ENCODE peak calls at places on chromosomes 13 and 19, in nine cellular contexts. M, S, Y, L, C, V, H, O and N are unnamed samples.

GRCh38 chr13:113122571-113123225 is at the start of gene F10:
- DNase-seq in C (peak), M (peak), V (no peak), S (no peak), L (peak), Y (no peak), H (peak), O (peak), N (peak)

GRCh38 chr19:6793411-6793810 is 20.9 kb downstream of the VAV1 start:
- DNase-seq in S (no peak), V (no peak), Y (no peak), L (no peak), H (no peak), O (no peak), M (no peak), C (no peak), N (no peak)

GRCh38 chr13:90868321-90868920 is 479.1 kb upstream of the MIR17HG start:
- DNase-seq in V (peak), C (no peak), S (peak), M (peak), L (peak), H (no peak), O (no peak), Y (peak), N (peak)

GRCh38 chr19:17091758-17092333 is 16.3 kb downstream of the MYO9B start:
- DNase-seq in O (peak), V (no peak), L (no peak), S (no peak), M (no peak), H (no peak), Y (no peak), C (peak), N (no peak)

GRCh38 chr13:72431981-72432617 is 295.3 kb downstream of the MZT1 start:
- DNase-seq in S (no peak), C (no peak), Y (no peak), V (no peak), L (no peak), H (no peak), O (no peak), M (no peak), N (no peak)

GRCh38 chr19:44814132-44814470 is 5.2 kb downstream of the BCAM start:
- DNase-seq in Y (no peak), O (no peak), H (no peak), S (no peak), V (no peak), L (no peak), M (no peak), C (no peak), N (no peak)

GRCh38 chr13:105276571-105276970 is 1258.9 kb downstream of the EFNB2 start:
- DNase-seq in H (no peak), M (no peak), V (no peak), O (no peak), C (no peak), L (no peak), Y (no peak), S (no peak), N (no peak)

GRCh38 chr13:48775804-48776203 is 122.1 kb downstream of the CYSLTR2 start:
- DNase-seq in H (peak), Y (peak), L (no peak), V (peak), O (no peak), C (no peak), S (peak), M (peak), N (peak)

GRCh38 chr13:36965767-36966166 is 33.4 kb downstream of the ALG5 start:
- DNase-seq in L (peak), H (peak), Y (peak), C (no peak), S (peak), O (no peak), M (peak), V (peak), N (peak)

GRCh38 chr19:13723206-13723605 is 41.1 kb upstream of the MRI1 start:
- DNase-seq in S (no peak), L (no peak), Y (peak), C (no peak), V (peak), O (no peak), M (peak), H (no peak), N (peak)

GRCh38 chr19:21850636-21851255 is 14.8 kb upstream of the ZNF43 start:
- DNase-seq in V (no peak), C (no peak), M (no peak), O (no peak), H (no peak), S (no peak), Y (no peak), L (no peak), N (no peak)

GRCh38 chr13:53137777-53138176 is 109.2 kb downstream of the OLFM4 start:
- DNase-seq in H (peak), O (no peak), S (no peak), V (peak), M (peak), Y (peak), L (no peak), C (no peak), N (peak)

GRCh38 chr13:44380404-44381165 is 7.0 kb downstream of the SERP2 start:
- DNase-seq in H (no peak), S (no peak), Y (peak), V (no peak), C (no peak), O (no peak), L (no peak), M (peak), N (no peak)

GRCh38 chr13:112722433-112723250 is 32.8 kb downstream of the ATP11A start:
- DNase-seq in S (peak), V (peak), C (no peak), H (no peak), Y (peak), M (peak), O (peak), L (peak), N (peak)

GRCh38 chr13:46903748-46904147 is 6.9 kb upstream of the HTR2A start:
- DNase-seq in V (peak), Y (peak), S (no peak), O (no peak), L (no peak), M (peak), H (no peak), C (no peak), N (peak)

GRCh38 chr13:46901721-46902120 is 4.9 kb upstream of the HTR2A start:
- DNase-seq in S (no peak), H (no peak), O (no peak), M (no peak), L (no peak), V (no peak), Y (no peak), C (no peak), N (no peak)

GRCh38 chr13:46894534-46894906 is 2.3 kb downstream of the HTR2A start:
- DNase-seq in C (no peak), O (no peak), S (peak), L (no peak), V (peak), M (peak), Y (no peak), H (no peak), N (no peak)

GRCh38 chr13:46896346-46897138 is at the start of gene HTR2A:
- DNase-seq in S (no peak), Y (no peak), O (peak), V (peak), L (no peak), M (peak), H (no peak), C (no peak), N (peak)

GRCh38 chr13:46899801-46900200 is 2.9 kb upstream of the HTR2A start:
- DNase-seq in V (no peak), L (no peak), M (no peak), O (no peak), Y (no peak), H (no peak), S (no peak), C (no peak), N (no peak)
- H3K4me3 ChIP-seq in V (no peak), L (no peak), M (no peak), O (no peak), Y (no peak), H (no peak), S (no peak), C (no peak), N (no peak)

GRCh38 chr19:54616840-54617560 is 13.3 kb upstream of the LILRB1 start:
- DNase-seq in C (no peak), H (no peak), S (no peak), V (no peak), M (no peak), Y (no peak), O (no peak), L (no peak), N (no peak)
- H3K4me3 ChIP-seq in C (peak), H (no peak), S (no peak), V (no peak), M (no peak), Y (no peak), O (peak), L (no peak), N (no peak)

DNA sequence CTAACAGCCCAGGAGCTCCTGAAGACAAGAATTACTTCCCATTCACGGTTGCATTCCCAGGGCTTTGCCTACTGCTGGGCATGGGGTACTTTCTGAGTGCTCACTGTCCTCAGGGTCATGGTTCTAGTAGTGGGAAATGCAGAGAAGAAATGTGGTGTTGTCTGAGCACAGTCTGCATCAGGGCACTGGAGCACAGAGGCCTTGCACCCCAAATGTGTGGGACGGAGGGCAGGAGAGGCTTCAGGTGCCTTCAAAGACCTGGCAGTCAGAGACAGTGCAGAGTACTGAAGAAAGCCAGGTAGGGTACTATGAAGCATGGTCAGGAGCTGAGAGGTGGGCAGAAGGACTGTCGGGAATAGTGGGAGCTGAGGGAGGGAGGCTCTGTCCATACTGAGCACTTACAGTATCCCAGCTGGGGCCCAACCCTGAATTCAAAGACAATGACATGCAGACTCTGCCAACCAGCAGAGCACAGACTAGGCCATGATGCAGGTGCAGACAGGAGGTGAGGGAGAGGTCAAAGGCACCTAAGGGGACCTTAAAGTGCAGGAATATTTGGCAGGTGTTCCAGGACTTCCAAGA is 144.4 kb downstream of the USP12 start:
- DNase-seq in V (no peak), L (no peak), O (no peak), Y (no peak), S (no peak), H (no peak), M (no peak), C (no peak), N (no peak)
- H3K4me3 ChIP-seq in V (no peak), L (no peak), O (no peak), Y (no peak), S (no peak), H (no peak), M (no peak), C (no peak), N (no peak)

GRCh38 chr13:111389621-111390521 is 69.4 kb downstream of the TEX29 start:
- DNase-seq in S (no peak), C (no peak), Y (no peak), M (no peak), V (no peak), L (no peak), O (no peak), H (no peak), N (no peak)

GRCh38 chr13:111388851-111389500 is 68.5 kb downstream of the TEX29 start:
- DNase-seq in Y (no peak), O (no peak), M (no peak), V (no peak), L (no peak), S (no peak), H (no peak), C (no peak), N (no peak)

GRCh38 chr13:111390522-111391270 is 70.3 kb downstream of the TEX29 start:
- DNase-seq in S (no peak), M (no peak), O (no peak), Y (no peak), H (no peak), V (no peak), L (no peak), C (no peak), N (no peak)

GRCh38 chr13:111387026-111387871 is 66.8 kb downstream of the TEX29 start:
- DNase-seq in V (no peak), C (no peak), Y (no peak), L (no peak), M (no peak), S (no peak), H (no peak), O (no peak), N (no peak)

DNA sequence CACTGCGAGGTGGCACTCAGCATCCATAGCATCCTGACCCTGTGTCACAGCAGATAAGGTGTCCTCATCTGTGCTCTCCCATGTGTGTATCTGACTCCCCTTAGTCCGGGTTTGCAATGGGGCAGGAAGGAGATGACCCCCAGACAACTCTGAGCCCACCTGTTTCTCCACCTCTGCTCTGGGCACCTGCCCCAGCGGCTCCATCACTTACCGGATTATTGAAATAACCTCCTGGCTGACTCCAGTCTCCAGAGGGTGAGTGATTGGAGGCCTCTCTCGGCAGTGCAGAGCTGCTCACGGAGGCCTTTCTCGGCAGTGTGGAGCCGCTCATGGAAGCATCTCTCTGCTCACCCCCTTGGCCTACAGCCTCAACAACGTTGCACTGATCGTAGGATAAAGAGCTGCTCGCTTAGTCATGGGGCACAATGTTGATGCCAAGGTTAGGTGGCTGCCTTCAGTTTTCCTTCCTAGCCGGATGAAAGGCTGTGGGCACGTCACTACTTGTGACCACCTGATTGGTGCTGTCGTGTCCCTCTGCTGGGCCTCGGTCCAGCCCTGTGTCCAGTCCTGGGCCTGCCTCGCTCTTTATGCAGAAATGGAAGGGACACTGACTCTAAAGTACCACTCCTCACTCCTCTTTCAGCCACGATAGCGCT is 67.6 kb downstream of the TEX29 start:
- DNase-seq in S (no peak), Y (no peak), O (no peak), M (no peak), C (no peak), V (no peak), H (no peak), L (no peak), N (no peak)
- H3K4me3 ChIP-seq in S (no peak), Y (no peak), O (no peak), M (no peak), C (no peak), V (no peak), H (no peak), L (no peak), N (no peak)

GRCh38 chr19:1236566-1236965 is 1.2 kb downstream of the CBARP start:
- DNase-seq in S (no peak), O (no peak), C (no peak), Y (no peak), L (no peak), M (no peak), V (no peak), H (no peak), N (no peak)
- H3K4me3 ChIP-seq in S (peak), O (no peak), C (no peak), Y (peak), L (peak), M (peak), V (peak), H (peak), N (peak)

GRCh38 chr13:40568672-40569350 is 97.6 kb downstream of the FOXO1 start:
- DNase-seq in O (no peak), M (no peak), H (no peak), S (no peak), L (no peak), C (no peak), Y (peak), V (no peak), N (peak)
- H3K4me3 ChIP-seq in O (no peak), M (no peak), H (no peak), S (no peak), L (no peak), C (no peak), Y (no peak), V (no peak), N (no peak)

GRCh38 chr13:30319130-30319529 is 11.8 kb upstream of the KATNAL1 start:
- DNase-seq in V (no peak), S (no peak), M (no peak), L (no peak), C (no peak), H (no peak), Y (no peak), O (no peak), N (no peak)
- H3K4me3 ChIP-seq in V (no peak), S (no peak), M (no peak), L (no peak), C (no peak), H (no peak), Y (no peak), O (no peak), N (no peak)

DNA sequence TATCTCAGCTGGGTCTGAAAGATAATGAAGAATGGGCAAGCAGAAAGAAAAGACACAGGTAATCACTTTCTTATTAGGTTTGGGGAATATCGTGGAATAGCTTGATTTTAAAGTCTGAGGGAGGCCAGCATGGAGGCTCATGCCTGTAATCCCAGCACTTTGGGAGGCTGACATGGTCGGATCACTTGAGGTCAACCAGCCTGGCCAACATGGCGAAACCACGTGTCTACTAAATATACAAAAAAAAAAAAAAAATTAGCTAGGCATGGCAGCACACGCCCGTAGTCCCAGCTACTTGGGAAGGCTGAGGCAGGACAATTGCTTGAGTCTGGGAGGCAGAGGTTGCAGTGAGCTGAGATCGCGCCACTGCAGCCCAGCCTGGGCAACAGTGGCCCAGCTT is 1.5 kb upstream of the PAFAH1B3 start:
- DNase-seq in S (no peak), C (no peak), Y (no peak), L (no peak), M (no peak), H (no peak), O (no peak), V (no peak), N (no peak)
- H3K4me3 ChIP-seq in S (no peak), C (no peak), Y (no peak), L (no peak), M (no peak), H (no peak), O (no peak), V (no peak), N (no peak)

DNA sequence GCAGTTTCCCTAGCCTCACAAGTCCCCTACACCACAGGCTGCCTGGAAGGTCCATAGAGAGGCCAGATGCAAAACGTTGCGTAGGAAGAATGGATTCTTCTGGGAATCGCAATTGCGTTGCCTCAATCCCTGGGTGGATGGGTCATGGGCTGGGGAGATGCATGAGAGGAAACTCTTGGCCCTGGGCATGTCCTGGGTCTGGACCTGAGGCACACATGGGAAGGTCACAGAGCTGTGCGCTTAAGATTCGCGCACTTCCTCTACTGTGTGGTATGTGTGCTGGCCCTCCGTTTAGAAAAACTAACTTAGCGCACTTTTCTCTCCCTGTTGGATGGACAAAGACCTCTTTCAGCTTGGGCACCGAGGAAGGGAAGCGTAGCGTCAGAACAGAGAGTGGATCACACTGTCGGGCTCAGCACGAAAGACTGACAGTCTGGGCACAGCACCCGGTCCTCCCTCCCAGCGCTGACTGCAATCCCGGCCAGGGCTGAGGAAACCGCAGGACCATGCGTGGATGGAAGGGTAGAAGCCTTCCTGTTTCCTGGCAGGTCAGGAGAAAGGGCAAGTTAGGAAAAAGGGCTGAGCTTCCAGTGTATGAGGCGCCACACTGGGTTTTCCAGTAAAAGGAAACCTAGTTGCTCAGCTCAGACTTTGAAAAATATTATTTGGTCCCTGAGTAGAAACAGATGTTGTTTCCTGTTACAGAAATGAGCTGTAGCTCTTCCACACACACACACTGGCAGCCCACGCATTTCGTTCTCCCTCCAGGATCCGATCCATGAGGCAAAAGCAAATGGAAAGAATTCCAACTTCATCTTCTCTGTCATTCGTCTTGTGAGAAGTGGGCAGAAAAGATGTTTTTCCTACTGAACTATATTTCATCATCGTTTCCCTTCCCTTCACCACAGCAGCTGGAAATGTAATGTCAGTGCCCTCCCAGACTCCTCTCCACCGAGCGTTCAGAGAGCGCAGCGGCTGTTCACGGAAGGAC is 86.0 kb downstream of the ING1 start:
- DNase-seq in Y (peak), C (no peak), V (no peak), S (no peak), H (peak), L (no peak), M (peak), O (no peak), N (peak)
- H3K4me3 ChIP-seq in Y (peak), C (no peak), V (no peak), S (no peak), H (peak), L (no peak), M (peak), O (peak), N (peak)